ENCODE peak calls at places on chromosomes 1 and 21, in eight cellular contexts. One of them, this sample, is unnamed.

GRCh38 chr21:36909901-36910561 is 56.4 kb downstream of the HLCS start:
- DNase-seq in nephron progenitor cell: no peak
- DNase-seq in esophagus squamous epithelium: no peak
- DNase-seq in HEK293T: no peak
- DNase-seq in left lung: no peak
- DNase-seq in stimulated activated CD8-positive, alpha-beta memory T cell treated with anti-CD3 and anti-CD28 coated beads, Interleukin-4, amount 100 ng/mL, for 1 hour: no peak
- DNase-seq in iPS-NIHi11: no peak
- DNase-seq in MCF 10A: peak
- DNase-seq in this sample: no peak

GRCh38 chr1:213960963-213961362 is 26.8 kb upstream of the PROX1 start:
- DNase-seq in nephron progenitor cell: no peak
- DNase-seq in esophagus squamous epithelium: no peak
- DNase-seq in HEK293T: no peak
- DNase-seq in left lung: no peak
- DNase-seq in stimulated activated CD8-positive, alpha-beta memory T cell treated with anti-CD3 and anti-CD28 coated beads, Interleukin-4, amount 100 ng/mL, for 1 hour: no peak
- DNase-seq in iPS-NIHi11: no peak
- DNase-seq in MCF 10A: no peak
- DNase-seq in this sample: no peak

GRCh38 chr1:223832637-223832943 is 13.2 kb downstream of the TP53BP2 start:
- DNase-seq in nephron progenitor cell: no peak
- DNase-seq in esophagus squamous epithelium: no peak
- DNase-seq in HEK293T: no peak
- DNase-seq in left lung: no peak
- DNase-seq in stimulated activated CD8-positive, alpha-beta memory T cell treated with anti-CD3 and anti-CD28 coated beads, Interleukin-4, amount 100 ng/mL, for 1 hour: no peak
- DNase-seq in iPS-NIHi11: no peak
- DNase-seq in MCF 10A: no peak
- DNase-seq in this sample: no peak

GRCh38 chr1:29179641-29180184 is 2.0 kb downstream of the SRSF4 start:
- DNase-seq in nephron progenitor cell: no peak
- DNase-seq in esophagus squamous epithelium: no peak
- DNase-seq in HEK293T: no peak
- DNase-seq in left lung: no peak
- DNase-seq in stimulated activated CD8-positive, alpha-beta memory T cell treated with anti-CD3 and anti-CD28 coated beads, Interleukin-4, amount 100 ng/mL, for 1 hour: no peak
- DNase-seq in iPS-NIHi11: no peak
- DNase-seq in MCF 10A: no peak
- DNase-seq in this sample: no peak

GRCh38 chr1:23590058-23590783 is 30.9 kb upstream of the ID3 start:
- DNase-seq in nephron progenitor cell: no peak
- DNase-seq in esophagus squamous epithelium: no peak
- DNase-seq in HEK293T: no peak
- DNase-seq in left lung: no peak
- DNase-seq in stimulated activated CD8-positive, alpha-beta memory T cell treated with anti-CD3 and anti-CD28 coated beads, Interleukin-4, amount 100 ng/mL, for 1 hour: no peak
- DNase-seq in iPS-NIHi11: no peak
- DNase-seq in MCF 10A: no peak
- DNase-seq in this sample: no peak

GRCh38 chr1:180603850-180604226 is 28.0 kb upstream of the XPR1 start:
- DNase-seq in nephron progenitor cell: no peak
- DNase-seq in esophagus squamous epithelium: no peak
- DNase-seq in HEK293T: no peak
- DNase-seq in left lung: no peak
- DNase-seq in stimulated activated CD8-positive, alpha-beta memory T cell treated with anti-CD3 and anti-CD28 coated beads, Interleukin-4, amount 100 ng/mL, for 1 hour: no peak
- DNase-seq in iPS-NIHi11: no peak
- DNase-seq in MCF 10A: no peak
- DNase-seq in this sample: no peak

GRCh38 chr1:152182942-152183341 is 23.9 kb upstream of the RPTN start:
- DNase-seq in nephron progenitor cell: no peak
- DNase-seq in esophagus squamous epithelium: no peak
- DNase-seq in HEK293T: no peak
- DNase-seq in left lung: no peak
- DNase-seq in stimulated activated CD8-positive, alpha-beta memory T cell treated with anti-CD3 and anti-CD28 coated beads, Interleukin-4, amount 100 ng/mL, for 1 hour: no peak
- DNase-seq in iPS-NIHi11: no peak
- DNase-seq in MCF 10A: peak
- DNase-seq in this sample: no peak

GRCh38 chr21:44932366-44933181 is 7.3 kb upstream of the SLX9 start:
- DNase-seq in nephron progenitor cell: peak
- DNase-seq in esophagus squamous epithelium: no peak
- DNase-seq in HEK293T: no peak
- DNase-seq in left lung: peak
- DNase-seq in stimulated activated CD8-positive, alpha-beta memory T cell treated with anti-CD3 and anti-CD28 coated beads, Interleukin-4, amount 100 ng/mL, for 1 hour: no peak
- DNase-seq in iPS-NIHi11: peak
- DNase-seq in MCF 10A: no peak
- DNase-seq in this sample: peak

GRCh38 chr1:145926706-145927072 is 595 bp downstream of the RBM8A start:
- DNase-seq in nephron progenitor cell: no peak
- DNase-seq in esophagus squamous epithelium: no peak
- DNase-seq in HEK293T: no peak
- DNase-seq in left lung: no peak
- DNase-seq in stimulated activated CD8-positive, alpha-beta memory T cell treated with anti-CD3 and anti-CD28 coated beads, Interleukin-4, amount 100 ng/mL, for 1 hour: no peak
- DNase-seq in iPS-NIHi11: no peak
- DNase-seq in MCF 10A: no peak
- DNase-seq in this sample: no peak

GRCh38 chr21:42746593-42747266 is 93.3 kb downstream of the PDE9A start:
- DNase-seq in nephron progenitor cell: no peak
- DNase-seq in esophagus squamous epithelium: no peak
- DNase-seq in HEK293T: no peak
- DNase-seq in left lung: peak
- DNase-seq in stimulated activated CD8-positive, alpha-beta memory T cell treated with anti-CD3 and anti-CD28 coated beads, Interleukin-4, amount 100 ng/mL, for 1 hour: peak
- DNase-seq in iPS-NIHi11: no peak
- DNase-seq in MCF 10A: no peak
- DNase-seq in this sample: no peak